ENCODE peak calls at places on chromosomes 12 and 14, in six cellular contexts. F, Q, W, S, C and V are unnamed samples.

GRCh38 chr12:56375598-56376434 is 13.2 kb upstream of the APOF start:
- DNase-seq in F (no peak), Q (no peak), W (no peak), S (no peak), C (no peak), V (peak)

GRCh38 chr12:109111775-109112491 is 4.5 kb upstream of the ACACB start:
- DNase-seq in F (peak), Q (no peak), W (peak), S (no peak), C (peak), V (peak)

GRCh38 chr12:116266631-116267349 is 10.7 kb downstream of the MED13L start:
- DNase-seq in F (no peak), Q (no peak), W (no peak), S (no peak), C (no peak), V (no peak)

GRCh38 chr14:55383541-55384140 is 28.0 kb downstream of the ATG14 start:
- DNase-seq in F (no peak), Q (no peak), W (no peak), S (no peak), C (no peak), V (no peak)

GRCh38 chr12:131530427-131530826 is 180.5 kb upstream of the SFSWAP start:
- DNase-seq in F (no peak), Q (no peak), W (no peak), S (no peak), C (no peak), V (no peak)

GRCh38 chr12:9049520-9050133 is 60.3 kb downstream of the KLRG1 start:
- DNase-seq in F (no peak), Q (peak), W (peak), S (no peak), C (peak), V (no peak)

GRCh38 chr14:65286443-65286842 is 126.1 kb upstream of the FUT8 start:
- DNase-seq in F (peak), Q (no peak), W (no peak), S (no peak), C (peak), V (no peak)

GRCh38 chr14:69133206-69134125 is 19.5 kb downstream of the DCAF5 start:
- DNase-seq in F (peak), Q (no peak), W (peak), S (no peak), C (peak), V (no peak)

GRCh38 chr14:24133730-24134129 is 2.3 kb upstream of the PSME1 start:
- DNase-seq in F (no peak), Q (no peak), W (no peak), S (no peak), C (no peak), V (no peak)

GRCh38 chr14:82854131-82854530 is 1320.5 kb upstream of the SEL1L start:
- DNase-seq in F (no peak), Q (no peak), W (no peak), S (no peak), C (no peak), V (no peak)

GRCh38 chr12:30330565-30330964 is 365.1 kb downstream of the IPO8 start:
- DNase-seq in F (no peak), Q (no peak), W (no peak), S (no peak), C (no peak), V (no peak)

GRCh38 chr14:57209561-57209960 is 59.1 kb downstream of the EXOC5 start:
- DNase-seq in F (no peak), Q (peak), W (no peak), S (no peak), C (peak), V (no peak)

GRCh38 chr14:33515441-33515840 is 435.4 kb downstream of the EGLN3 start:
- DNase-seq in F (no peak), Q (no peak), W (no peak), S (no peak), C (no peak), V (no peak)

GRCh38 chr12:61029516-61029915 is 1230.7 kb upstream of the USP15 start:
- DNase-seq in F (no peak), Q (no peak), W (no peak), S (no peak), C (no peak), V (no peak)

GRCh38 chr14:51818748-51819386 is 41.5 kb upstream of the GNG2 start:
- DNase-seq in F (no peak), Q (no peak), W (no peak), S (no peak), C (no peak), V (no peak)

GRCh38 chr12:79652521-79652920 is 38.2 kb downstream of the PAWR start:
- DNase-seq in F (no peak), Q (no peak), W (no peak), S (no peak), C (no peak), V (no peak)

GRCh38 chr14:55129086-55129427 is at the start of gene LGALS3:
- DNase-seq in F (peak), Q (no peak), W (peak), S (no peak), C (peak), V (peak)

GRCh38 chr12:105922670-105923102 is 216.1 kb downstream of the NUAK1 start:
- DNase-seq in F (no peak), Q (peak), W (no peak), S (no peak), C (peak), V (no peak)

GRCh38 chr12:130816055-130816454 is 23.0 kb downstream of the STX2 start:
- DNase-seq in F (no peak), Q (no peak), W (no peak), S (no peak), C (no peak), V (no peak)

GRCh38 chr12:104930388-104931326 is 27.4 kb downstream of the SLC41A2 start:
- DNase-seq in F (no peak), Q (no peak), W (no peak), S (no peak), C (no peak), V (no peak)

GRCh38 chr12:94798107-94798506 is 147.8 kb upstream of the TMCC3 start:
- DNase-seq in F (no peak), Q (no peak), W (no peak), S (no peak), C (no peak), V (no peak)

GRCh38 chr14:37278673-37279538 is 81.2 kb downstream of the MIPOL1 start:
- DNase-seq in F (no peak), Q (no peak), W (no peak), S (no peak), C (no peak), V (no peak)

GRCh38 chr14:32593290-32593942 is 264.3 kb downstream of the AKAP6 start:
- DNase-seq in F (no peak), Q (peak), W (no peak), S (no peak), C (peak), V (no peak)

GRCh38 chr12:1916396-1917171 is 1.9 kb downstream of the CACNA2D4 start:
- DNase-seq in F (peak), Q (no peak), W (peak), S (peak), C (no peak), V (peak)

GRCh38 chr12:126719886-126720666 is 1546.9 kb upstream of the TMEM132C start:
- DNase-seq in F (no peak), Q (no peak), W (peak), S (no peak), C (no peak), V (no peak)

GRCh38 chr14:38342803-38343202 is 86.9 kb upstream of the CLEC14A start:
- DNase-seq in F (no peak), Q (peak), W (no peak), S (no peak), C (no peak), V (no peak)

GRCh38 chr14:64601571-64601970 is 51.8 kb downstream of the PPP1R36 start:
- DNase-seq in F (no peak), Q (no peak), W (no peak), S (peak), C (no peak), V (no peak)

GRCh38 chr12:113142173-113142885 is 6.8 kb upstream of the RASAL1 start:
- DNase-seq in F (peak), Q (no peak), W (no peak), S (no peak), C (no peak), V (no peak)

GRCh38 chr12:51905507-51906438 is 1.5 kb upstream of the ACVRL1 start:
- DNase-seq in F (peak), Q (no peak), W (peak), S (no peak), C (no peak), V (no peak)

GRCh38 chr12:2244013-2244861 is 191.4 kb downstream of the CACNA1C start:
- DNase-seq in F (no peak), Q (peak), W (peak), S (no peak), C (no peak), V (no peak)

GRCh38 chr12:2248901-2249381 is 196.2 kb downstream of the CACNA1C start:
- DNase-seq in F (no peak), Q (no peak), W (no peak), S (no peak), C (no peak), V (no peak)

GRCh38 chr12:2934371-2934770 is 24.8 kb upstream of the TEAD4 start:
- DNase-seq in F (no peak), Q (no peak), W (no peak), S (no peak), C (no peak), V (no peak)

GRCh38 chr12:126668538-126668937 is 1598.4 kb upstream of the TMEM132C start:
- DNase-seq in F (no peak), Q (no peak), W (no peak), S (no peak), C (peak), V (no peak)

GRCh38 chr12:117466677-117467362 is 105.4 kb upstream of the NOS1 start:
- DNase-seq in F (peak), Q (no peak), W (peak), S (no peak), C (peak), V (no peak)

GRCh38 chr12:80442426-80443222 is 1.4 kb upstream of the PTPRQ start:
- DNase-seq in F (peak), Q (no peak), W (peak), S (no peak), C (peak), V (no peak)

GRCh38 chr12:131087302-131087818 is 133.7 kb downstream of the ADGRD1 start:
- DNase-seq in F (no peak), Q (no peak), W (no peak), S (no peak), C (no peak), V (peak)

GRCh38 chr12:102050660-102051430 is 10.9 kb downstream of the WASHC3 start:
- DNase-seq in F (no peak), Q (no peak), W (no peak), S (no peak), C (no peak), V (no peak)

GRCh38 chr12:71536279-71536938 is 96.8 kb downstream of the LGR5 start:
- DNase-seq in F (no peak), Q (no peak), W (no peak), S (no peak), C (no peak), V (no peak)

GRCh38 chr14:63781686-63782085 is 53.8 kb upstream of the SGPP1 start:
- DNase-seq in F (no peak), Q (no peak), W (no peak), S (no peak), C (peak), V (no peak)

DNA sequence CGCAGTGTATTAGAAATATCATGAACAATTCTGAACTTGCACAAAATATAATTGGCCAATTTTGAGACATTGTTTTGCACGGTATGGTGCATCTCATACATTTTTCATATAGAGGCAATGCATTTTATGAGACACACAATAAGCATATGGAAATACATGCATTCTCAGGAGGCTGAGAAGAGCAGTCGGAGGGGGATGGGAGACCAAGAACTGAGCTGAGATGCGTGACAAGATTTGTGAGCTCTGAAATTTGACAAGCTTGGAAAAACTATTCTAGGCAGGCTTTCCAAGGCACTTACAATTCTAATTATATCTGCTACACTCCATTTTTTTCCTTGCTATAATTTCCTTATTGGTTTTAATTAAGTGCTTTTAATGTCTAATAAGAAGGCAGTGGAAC is 303.6 kb upstream of the PRICKLE1 start:
- DNase-seq in F (no peak), Q (no peak), W (no peak), S (no peak), C (no peak), V (no peak)
- TF ChIP-seq CTCF in F (no peak), Q (no peak), W (no peak), S (no peak), C (no peak), V (no peak)

GRCh38 chr14:104112609-104113571 is 25.5 kb upstream of the KIF26A start:
- DNase-seq in F (peak), Q (no peak), W (no peak), S (no peak), C (no peak), V (peak)

GRCh38 chr14:104112113-104112505 is 26.3 kb upstream of the KIF26A start:
- DNase-seq in F (peak), Q (no peak), W (no peak), S (no peak), C (no peak), V (no peak)

GRCh38 chr14:104110491-104111209 is 25.1 kb downstream of the ASPG start:
- DNase-seq in F (peak), Q (no peak), W (no peak), S (no peak), C (no peak), V (peak)

GRCh38 chr14:104109731-104110361 is 24.3 kb downstream of the ASPG start:
- DNase-seq in F (peak), Q (no peak), W (no peak), S (no peak), C (no peak), V (peak)

DNA sequence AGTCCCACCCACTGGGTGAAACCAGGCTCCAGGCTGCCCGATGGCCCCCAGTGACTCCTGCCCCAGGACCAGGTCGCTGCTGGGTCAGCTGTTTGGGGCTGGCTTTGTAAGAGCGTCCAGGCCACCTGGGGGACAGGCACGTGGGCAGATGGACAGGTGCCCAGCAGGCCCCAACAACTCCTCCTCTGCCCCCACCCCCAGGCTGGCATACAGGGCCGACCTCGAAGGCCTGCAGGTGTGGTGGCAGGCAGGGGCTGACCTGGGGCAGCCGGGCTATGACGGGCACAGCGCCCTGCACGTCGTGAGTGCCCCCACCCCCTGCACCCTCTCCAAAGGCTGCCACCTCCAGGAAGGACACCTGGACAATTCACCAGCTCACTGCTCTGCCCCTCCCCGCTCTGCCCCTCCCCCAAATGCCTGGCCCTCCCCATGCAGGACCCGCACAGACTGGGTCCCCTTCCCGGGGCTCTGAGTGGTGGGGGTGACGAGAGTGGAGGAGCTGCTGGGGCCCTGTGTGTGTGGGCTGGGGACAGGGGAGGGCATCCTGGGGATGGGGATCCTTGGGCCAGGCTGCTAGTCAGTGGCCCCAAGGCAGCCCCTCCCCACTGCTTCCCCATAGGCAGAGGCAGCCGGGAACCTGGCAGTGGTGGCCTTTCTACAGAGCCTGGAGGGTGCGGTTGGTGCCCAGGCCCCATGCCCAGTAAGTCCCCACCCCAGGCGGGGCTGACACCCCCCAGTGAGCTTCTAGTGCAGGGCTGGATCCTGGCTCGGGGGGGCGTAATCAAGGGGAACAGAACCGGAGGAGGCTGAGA is 26.0 kb downstream of the ASPG start:
- DNase-seq in F (peak), Q (no peak), W (no peak), S (no peak), C (no peak), V (peak)
- H3K27ac ChIP-seq in F (no peak), Q (no peak), W (no peak), S (no peak), C (no peak), V (no peak)

DNA sequence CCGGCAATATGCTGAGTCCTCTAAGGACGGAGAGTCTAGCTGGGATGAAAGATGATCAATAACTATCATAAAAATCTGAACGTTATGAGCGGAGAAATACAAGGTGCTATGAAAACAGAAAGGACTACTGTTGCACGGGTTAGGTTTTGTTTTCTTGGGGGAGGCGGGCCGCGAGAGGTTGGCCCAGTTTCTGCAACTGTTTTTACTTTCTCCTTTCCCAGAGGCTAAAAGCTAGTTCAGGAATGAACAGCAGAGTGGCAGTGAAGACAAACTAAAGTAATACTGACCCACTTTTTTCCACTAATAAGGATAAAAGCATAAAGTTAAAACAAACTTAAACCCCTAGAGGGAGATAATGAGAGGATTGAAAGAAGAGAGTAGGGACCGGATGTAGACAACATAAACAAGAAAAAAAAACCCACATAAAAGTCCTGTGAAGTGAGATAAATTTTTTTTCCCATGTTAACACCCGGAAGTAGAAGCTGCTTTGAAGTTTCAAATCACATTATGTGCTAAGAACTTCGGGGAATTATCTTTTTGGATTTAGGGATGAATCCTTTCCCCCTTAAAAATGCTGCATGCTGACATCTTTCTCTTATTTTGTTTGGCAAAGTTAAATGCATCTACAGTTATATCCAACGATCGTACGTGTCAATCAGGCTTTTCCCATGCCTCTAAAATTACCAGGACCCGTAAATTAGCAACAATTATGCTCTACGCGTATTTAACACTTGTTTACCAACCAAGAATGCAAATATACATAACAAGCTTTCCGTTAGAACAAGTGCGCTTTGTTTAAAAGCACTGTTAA is 1.0 kb upstream of the CDK17 start:
- DNase-seq in F (peak), Q (peak), W (peak), S (no peak), C (peak), V (no peak)
- TF ChIP-seq CTCF in F (peak), Q (peak), W (peak), S (no peak), C (peak), V (no peak)

GRCh38 chr12:57745485-57745881 is 644 bp downstream of the TSPAN31 start:
- DNase-seq in F (no peak), Q (no peak), W (no peak), S (no peak), C (no peak), V (no peak)

GRCh38 chr12:57746025-57746424 is 1.2 kb downstream of the TSPAN31 start:
- DNase-seq in F (no peak), Q (no peak), W (no peak), S (no peak), C (no peak), V (no peak)

GRCh38 chr12:57744777-57745484 is at the start of gene TSPAN31:
- DNase-seq in F (peak), Q (peak), W (peak), S (no peak), C (peak), V (peak)

GRCh38 chr12:57743769-57744168 is 1.1 kb upstream of the TSPAN31 start:
- DNase-seq in F (no peak), Q (no peak), W (no peak), S (no peak), C (no peak), V (no peak)

DNA sequence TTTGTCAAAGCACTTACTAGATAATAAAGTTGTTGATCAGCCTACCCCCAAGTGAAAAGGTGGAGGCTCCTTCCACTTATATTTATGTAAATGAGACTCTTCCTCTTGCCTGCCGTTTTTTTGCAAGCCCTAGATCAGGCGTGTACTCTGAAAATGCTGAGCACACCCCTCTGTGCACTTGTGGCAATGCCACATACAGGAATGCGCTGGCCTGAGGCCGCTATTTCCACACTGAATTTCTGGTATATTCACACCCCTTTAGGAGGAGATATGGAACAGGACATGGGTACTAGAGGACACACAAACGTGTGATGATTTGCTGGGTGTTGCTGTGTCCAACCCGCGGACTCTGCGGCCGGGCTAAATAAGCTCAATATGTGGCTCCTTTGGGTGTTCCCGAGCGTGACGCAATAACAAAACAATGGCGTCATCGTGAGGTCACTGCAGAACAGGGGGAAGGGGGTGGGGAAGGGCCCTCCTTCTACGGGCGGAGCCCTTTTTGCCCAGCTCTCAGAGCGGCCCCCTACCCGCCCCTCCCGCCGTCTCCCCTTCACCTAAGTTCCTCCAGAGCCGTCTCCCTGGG is 554 bp upstream of the TSPAN31 start:
- DNase-seq in F (peak), Q (no peak), W (no peak), S (no peak), C (peak), V (peak)
- H3K27ac ChIP-seq in F (peak), Q (peak), W (peak), S (peak), C (peak), V (peak)